ENCODE peak calls at places on chromosomes 2 and 18, in seven cellular contexts. One of them, this sample, is unnamed.
A peak's percentile ranks its signal among the peaks of the same experiment; 100 is the strongest.

GRCh38 chr2:121501070-121501469 is 29.6 kb upstream of the RNU4ATAC start:
- DNase-seq in heart left ventricle: no peak
- DNase-seq in fibroblast of lung: peak; percentile 84
- DNase-seq in HCEC 1CT: peak; percentile 66
- DNase-seq in stimulated activated CD8-positive, alpha-beta memory T cell treated with anti-CD3 and anti-CD28 coated beads, Interleukin-7, amount 100 ng/mL, for 4 hours: no peak
- DNase-seq in stimulated activated CD4-positive, alpha-beta T cell treated with anti-CD3 and anti-CD28 coated beads, Interleukin-1b, Interleukin-23, amount 100 ng/mL, for 24 hours: no peak
- DNase-seq in NCI-H82: no peak
- DNase-seq in this sample: no peak

GRCh38 chr18:64119916-64120315 is 29.0 kb downstream of the LINC00305 start:
- DNase-seq in heart left ventricle: no peak
- DNase-seq in fibroblast of lung: no peak
- DNase-seq in HCEC 1CT: no peak
- DNase-seq in stimulated activated CD8-positive, alpha-beta memory T cell treated with anti-CD3 and anti-CD28 coated beads, Interleukin-7, amount 100 ng/mL, for 4 hours: no peak
- DNase-seq in stimulated activated CD4-positive, alpha-beta T cell treated with anti-CD3 and anti-CD28 coated beads, Interleukin-1b, Interleukin-23, amount 100 ng/mL, for 24 hours: no peak
- DNase-seq in NCI-H82: peak; percentile 23
- DNase-seq in this sample: no peak

GRCh38 chr18:79937103-79937860 is 14.2 kb downstream of the SLC66A2 start:
- DNase-seq in heart left ventricle: peak; percentile 25
- DNase-seq in fibroblast of lung: no peak
- DNase-seq in HCEC 1CT: no peak
- DNase-seq in stimulated activated CD8-positive, alpha-beta memory T cell treated with anti-CD3 and anti-CD28 coated beads, Interleukin-7, amount 100 ng/mL, for 4 hours: no peak
- DNase-seq in stimulated activated CD4-positive, alpha-beta T cell treated with anti-CD3 and anti-CD28 coated beads, Interleukin-1b, Interleukin-23, amount 100 ng/mL, for 24 hours: no peak
- DNase-seq in NCI-H82: no peak
- DNase-seq in this sample: no peak

GRCh38 chr18:8423051-8423558 is 186.1 kb upstream of the RAB12 start:
- DNase-seq in heart left ventricle: no peak
- DNase-seq in fibroblast of lung: peak; percentile 14
- DNase-seq in HCEC 1CT: no peak
- DNase-seq in stimulated activated CD8-positive, alpha-beta memory T cell treated with anti-CD3 and anti-CD28 coated beads, Interleukin-7, amount 100 ng/mL, for 4 hours: no peak
- DNase-seq in stimulated activated CD4-positive, alpha-beta T cell treated with anti-CD3 and anti-CD28 coated beads, Interleukin-1b, Interleukin-23, amount 100 ng/mL, for 24 hours: no peak
- DNase-seq in NCI-H82: no peak
- DNase-seq in this sample: no peak

GRCh38 chr2:44686561-44686960 is 254.9 kb upstream of the SIX3 start:
- DNase-seq in heart left ventricle: no peak
- DNase-seq in fibroblast of lung: peak; percentile 22
- DNase-seq in HCEC 1CT: peak; percentile 82
- DNase-seq in stimulated activated CD8-positive, alpha-beta memory T cell treated with anti-CD3 and anti-CD28 coated beads, Interleukin-7, amount 100 ng/mL, for 4 hours: no peak
- DNase-seq in stimulated activated CD4-positive, alpha-beta T cell treated with anti-CD3 and anti-CD28 coated beads, Interleukin-1b, Interleukin-23, amount 100 ng/mL, for 24 hours: no peak
- DNase-seq in NCI-H82: no peak
- DNase-seq in this sample: no peak

GRCh38 chr18:7370375-7370774 is 139.5 kb downstream of the LRRC30 start:
- DNase-seq in heart left ventricle: no peak
- DNase-seq in fibroblast of lung: no peak
- DNase-seq in HCEC 1CT: no peak
- DNase-seq in stimulated activated CD8-positive, alpha-beta memory T cell treated with anti-CD3 and anti-CD28 coated beads, Interleukin-7, amount 100 ng/mL, for 4 hours: no peak
- DNase-seq in stimulated activated CD4-positive, alpha-beta T cell treated with anti-CD3 and anti-CD28 coated beads, Interleukin-1b, Interleukin-23, amount 100 ng/mL, for 24 hours: no peak
- DNase-seq in NCI-H82: no peak
- DNase-seq in this sample: no peak

GRCh38 chr18:59814872-59815271 is 84.9 kb upstream of the PMAIP1 start:
- DNase-seq in heart left ventricle: no peak
- DNase-seq in fibroblast of lung: peak; percentile 66
- DNase-seq in HCEC 1CT: peak; percentile 95
- DNase-seq in stimulated activated CD8-positive, alpha-beta memory T cell treated with anti-CD3 and anti-CD28 coated beads, Interleukin-7, amount 100 ng/mL, for 4 hours: no peak
- DNase-seq in stimulated activated CD4-positive, alpha-beta T cell treated with anti-CD3 and anti-CD28 coated beads, Interleukin-1b, Interleukin-23, amount 100 ng/mL, for 24 hours: no peak
- DNase-seq in NCI-H82: no peak
- DNase-seq in this sample: no peak

GRCh38 chr2:20108655-20109396 is 57.4 kb upstream of the LAPTM4A start:
- DNase-seq in heart left ventricle: no peak
- DNase-seq in fibroblast of lung: peak; percentile 85
- DNase-seq in HCEC 1CT: peak; percentile 80
- DNase-seq in stimulated activated CD8-positive, alpha-beta memory T cell treated with anti-CD3 and anti-CD28 coated beads, Interleukin-7, amount 100 ng/mL, for 4 hours: no peak
- DNase-seq in stimulated activated CD4-positive, alpha-beta T cell treated with anti-CD3 and anti-CD28 coated beads, Interleukin-1b, Interleukin-23, amount 100 ng/mL, for 24 hours: no peak
- DNase-seq in NCI-H82: no peak
- DNase-seq in this sample: peak; percentile 41